ENCODE peak calls at places on chromosomes 6 and 20, in four cellular contexts. One of them, this sample, is unnamed. For H3K9me3, the result is how much of the 10 kb centered on the place peaks cover.

GRCh38 chr20:54173653-54174451 is at the start of gene CYP24A1:
- ATAC-seq in left lung: peak
- ATAC-seq in heart right ventricle: no peak
- ATAC-seq in upper lobe of left lung: peak
- ATAC-seq in this sample: no peak

GRCh38 chr6:107607109-107607508 is 117.2 kb downstream of the SOBP start:
- ATAC-seq in left lung: no peak
- ATAC-seq in heart right ventricle: no peak
- ATAC-seq in upper lobe of left lung: peak
- ATAC-seq in this sample: no peak

GRCh38 chr6:121771937-121772717 is 336.7 kb downstream of the GJA1 start:
- ATAC-seq in left lung: no peak
- ATAC-seq in upper lobe of left lung: no peak
- ATAC-seq in heart right ventricle: no peak
- ATAC-seq in this sample: peak

GRCh38 chr6:16705403-16705993 is 55.8 kb downstream of the ATXN1 start:
- ATAC-seq in left lung: peak
- ATAC-seq in upper lobe of left lung: peak
- ATAC-seq in heart right ventricle: no peak
- ATAC-seq in this sample: no peak

GRCh38 chr6:135323202-135323668 is 142.1 kb downstream of the MYB start:
- ATAC-seq in heart right ventricle: no peak
- ATAC-seq in upper lobe of left lung: no peak
- ATAC-seq in left lung: no peak
- ATAC-seq in this sample: no peak

GRCh38 chr6:136625293-136625692 is 75.1 kb upstream of the MAP7 start:
- ATAC-seq in upper lobe of left lung: no peak
- ATAC-seq in left lung: no peak
- ATAC-seq in heart right ventricle: no peak
- ATAC-seq in this sample: no peak

GRCh38 chr6:145427232-145427631 is 308.1 kb downstream of the EPM2A start:
- ATAC-seq in left lung: no peak
- ATAC-seq in heart right ventricle: no peak
- ATAC-seq in upper lobe of left lung: no peak
- ATAC-seq in this sample: no peak

GRCh38 chr20:2054911-2055310 is 46.7 kb upstream of the STK35 start:
- ATAC-seq in upper lobe of left lung: no peak
- ATAC-seq in left lung: no peak
- ATAC-seq in heart right ventricle: no peak
- ATAC-seq in this sample: no peak

GRCh38 chr6:108544586-108544985 is 16.1 kb upstream of the FOXO3 start:
- ATAC-seq in upper lobe of left lung: no peak
- ATAC-seq in left lung: no peak
- ATAC-seq in heart right ventricle: no peak
- ATAC-seq in this sample: peak

GRCh38 chr20:12064540-12064939 is 146.8 kb downstream of the BTBD3 start:
- ATAC-seq in upper lobe of left lung: no peak
- ATAC-seq in left lung: no peak
- ATAC-seq in heart right ventricle: no peak
- ATAC-seq in this sample: no peak

GRCh38 chr20:37486186-37486999 is 34.7 kb upstream of the NNAT start:
- ATAC-seq in left lung: no peak
- ATAC-seq in heart right ventricle: no peak
- ATAC-seq in upper lobe of left lung: peak
- ATAC-seq in this sample: no peak

GRCh38 chr6:87617405-87617804 is 27.5 kb downstream of the ORC3 start:
- ATAC-seq in left lung: no peak
- ATAC-seq in heart right ventricle: peak
- ATAC-seq in upper lobe of left lung: no peak
- ATAC-seq in this sample: no peak

GRCh38 chr20:61812771-61813485 is 252.8 kb downstream of the TAF4 start:
- ATAC-seq in upper lobe of left lung: no peak
- ATAC-seq in left lung: no peak
- ATAC-seq in heart right ventricle: no peak
- ATAC-seq in this sample: no peak
- TF ChIP-seq CTCF in upper lobe of left lung: no peak
- TF ChIP-seq CTCF in left lung: no peak
- TF ChIP-seq CTCF in heart right ventricle: no peak
- TF ChIP-seq CTCF in this sample: no peak

GRCh38 chr6:140644017-140644416 is 1269.6 kb upstream of the CITED2 start:
- ATAC-seq in upper lobe of left lung: no peak
- ATAC-seq in heart right ventricle: no peak
- ATAC-seq in left lung: no peak
- ATAC-seq in this sample: no peak
- H3K9me3 ChIP-seq in upper lobe of left lung: under half
- H3K9me3 ChIP-seq in heart right ventricle: under half
- H3K9me3 ChIP-seq in left lung: under half
- H3K9me3 ChIP-seq in this sample: under half

DNA sequence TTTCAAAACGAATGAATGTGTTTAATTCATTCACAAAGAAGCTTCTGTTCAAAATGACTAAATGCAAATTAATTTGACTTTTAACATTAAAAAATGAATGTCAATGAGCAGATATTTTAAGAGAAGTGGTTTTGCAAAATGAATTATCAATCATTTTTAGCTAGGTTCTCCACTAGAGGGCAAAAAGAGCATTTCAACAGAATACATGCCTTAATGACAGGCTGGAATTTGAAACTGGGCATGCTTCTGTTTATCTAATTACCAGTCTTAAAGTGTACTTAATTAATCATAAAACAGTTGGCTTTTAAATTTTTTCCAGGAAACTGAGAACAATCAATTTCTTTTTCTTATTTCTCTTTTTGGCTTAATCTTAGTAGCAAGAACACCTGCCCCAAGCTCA is 63.8 kb upstream of the TINAG start:
- ATAC-seq in left lung: peak
- ATAC-seq in upper lobe of left lung: no peak
- ATAC-seq in heart right ventricle: no peak
- ATAC-seq in this sample: no peak
- TF ChIP-seq CTCF in left lung: no peak
- TF ChIP-seq CTCF in upper lobe of left lung: no peak
- TF ChIP-seq CTCF in heart right ventricle: peak
- TF ChIP-seq CTCF in this sample: peak

DNA sequence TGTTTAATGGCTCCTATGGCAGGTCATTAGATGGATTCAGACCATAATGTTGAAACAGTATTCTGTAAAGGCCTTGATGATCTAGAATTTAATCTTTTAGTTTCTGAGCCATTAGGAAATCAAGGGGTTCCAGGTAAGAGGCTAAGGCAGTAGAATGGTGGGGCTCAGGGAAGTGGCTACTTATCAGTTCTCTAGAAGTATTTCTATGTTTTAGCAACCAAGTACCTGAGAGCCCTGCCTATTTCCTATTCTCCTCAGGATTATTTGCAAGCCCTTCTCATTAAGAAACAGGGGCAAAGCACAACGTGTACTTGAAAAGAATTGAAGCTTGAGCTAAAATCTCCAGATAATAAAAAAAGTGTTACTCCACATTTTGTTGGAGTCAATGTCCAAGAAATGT is 646.5 kb downstream of the RNF144B start:
- ATAC-seq in left lung: peak
- ATAC-seq in heart right ventricle: no peak
- ATAC-seq in upper lobe of left lung: no peak
- ATAC-seq in this sample: no peak
- H3K9me3 ChIP-seq in left lung: under half
- H3K9me3 ChIP-seq in heart right ventricle: under half
- H3K9me3 ChIP-seq in upper lobe of left lung: under half
- H3K9me3 ChIP-seq in this sample: under half

GRCh38 chr6:161836643-161837448 is 563.0 kb upstream of the AGPAT4 start:
- ATAC-seq in left lung: no peak
- ATAC-seq in heart right ventricle: no peak
- ATAC-seq in upper lobe of left lung: no peak
- ATAC-seq in this sample: no peak

GRCh38 chr6:161833099-161833860 is 559.4 kb upstream of the AGPAT4 start:
- ATAC-seq in heart right ventricle: no peak
- ATAC-seq in upper lobe of left lung: no peak
- ATAC-seq in left lung: no peak
- ATAC-seq in this sample: no peak

GRCh38 chr6:161837854-161838253 is 564.0 kb upstream of the AGPAT4 start:
- ATAC-seq in upper lobe of left lung: no peak
- ATAC-seq in left lung: no peak
- ATAC-seq in heart right ventricle: no peak
- ATAC-seq in this sample: no peak

GRCh38 chr6:161837449-161837735 is 563.5 kb upstream of the AGPAT4 start:
- ATAC-seq in upper lobe of left lung: no peak
- ATAC-seq in heart right ventricle: no peak
- ATAC-seq in left lung: no peak
- ATAC-seq in this sample: no peak

GRCh38 chr6:161835426-161836029 is 561.7 kb upstream of the AGPAT4 start:
- ATAC-seq in left lung: no peak
- ATAC-seq in upper lobe of left lung: no peak
- ATAC-seq in heart right ventricle: no peak
- ATAC-seq in this sample: no peak
- TF ChIP-seq CTCF in left lung: no peak
- TF ChIP-seq CTCF in upper lobe of left lung: no peak
- TF ChIP-seq CTCF in heart right ventricle: no peak
- TF ChIP-seq CTCF in this sample: no peak

GRCh38 chr6:100462990-100463684 is 1.6 kb downstream of the SIM1 start:
- ATAC-seq in left lung: no peak
- ATAC-seq in heart right ventricle: no peak
- ATAC-seq in upper lobe of left lung: no peak
- ATAC-seq in this sample: no peak
- H3K9me3 ChIP-seq in left lung: under half
- H3K9me3 ChIP-seq in heart right ventricle: under half
- H3K9me3 ChIP-seq in upper lobe of left lung: under half
- H3K9me3 ChIP-seq in this sample: under half

DNA sequence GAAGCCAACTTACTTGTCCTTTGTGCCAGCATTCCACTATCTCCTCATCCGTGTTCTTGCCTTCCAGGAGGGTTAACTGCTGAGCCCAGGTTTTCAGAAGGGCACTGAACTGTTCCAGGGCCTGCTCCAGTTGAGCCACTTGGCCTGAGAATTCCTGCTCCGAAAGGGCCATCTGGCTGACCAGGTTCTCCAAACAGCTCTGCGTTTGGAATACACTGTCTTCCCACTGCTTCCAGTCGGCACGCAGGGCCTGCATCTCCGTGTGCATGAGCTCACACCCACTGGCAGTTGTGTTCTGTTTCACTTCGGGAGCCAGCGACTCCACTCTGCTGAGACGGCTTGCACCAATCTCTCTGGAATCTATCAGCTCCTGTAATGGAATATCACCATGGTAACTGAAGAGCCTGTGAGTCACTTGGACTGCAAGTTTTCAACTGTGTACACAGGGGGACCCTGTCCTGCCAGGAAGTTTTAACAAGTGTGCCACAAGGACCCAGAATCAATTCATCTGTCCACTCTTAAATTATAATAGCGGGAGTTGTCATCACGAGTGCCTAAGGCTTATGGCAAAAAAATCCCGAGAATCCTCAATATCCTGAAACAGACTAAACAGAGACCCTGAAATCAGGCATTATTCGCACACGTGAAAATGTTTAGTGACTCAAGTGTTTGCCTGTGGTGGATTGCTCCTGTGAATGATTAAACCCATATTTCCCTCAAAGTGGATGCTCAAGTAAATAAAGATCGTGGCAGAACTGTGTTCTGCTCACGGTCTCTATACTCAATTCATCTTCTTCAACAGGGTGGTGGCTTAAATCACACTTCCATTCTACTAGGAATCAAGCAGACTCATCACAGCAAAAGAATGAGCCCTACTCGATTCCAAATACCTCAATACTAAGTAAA is 255.9 kb downstream of the SYNE1 start:
- ATAC-seq in left lung: peak
- ATAC-seq in heart right ventricle: peak
- ATAC-seq in upper lobe of left lung: peak
- ATAC-seq in this sample: peak
- TF ChIP-seq CTCF in left lung: no peak
- TF ChIP-seq CTCF in heart right ventricle: no peak
- TF ChIP-seq CTCF in upper lobe of left lung: no peak
- TF ChIP-seq CTCF in this sample: no peak

DNA sequence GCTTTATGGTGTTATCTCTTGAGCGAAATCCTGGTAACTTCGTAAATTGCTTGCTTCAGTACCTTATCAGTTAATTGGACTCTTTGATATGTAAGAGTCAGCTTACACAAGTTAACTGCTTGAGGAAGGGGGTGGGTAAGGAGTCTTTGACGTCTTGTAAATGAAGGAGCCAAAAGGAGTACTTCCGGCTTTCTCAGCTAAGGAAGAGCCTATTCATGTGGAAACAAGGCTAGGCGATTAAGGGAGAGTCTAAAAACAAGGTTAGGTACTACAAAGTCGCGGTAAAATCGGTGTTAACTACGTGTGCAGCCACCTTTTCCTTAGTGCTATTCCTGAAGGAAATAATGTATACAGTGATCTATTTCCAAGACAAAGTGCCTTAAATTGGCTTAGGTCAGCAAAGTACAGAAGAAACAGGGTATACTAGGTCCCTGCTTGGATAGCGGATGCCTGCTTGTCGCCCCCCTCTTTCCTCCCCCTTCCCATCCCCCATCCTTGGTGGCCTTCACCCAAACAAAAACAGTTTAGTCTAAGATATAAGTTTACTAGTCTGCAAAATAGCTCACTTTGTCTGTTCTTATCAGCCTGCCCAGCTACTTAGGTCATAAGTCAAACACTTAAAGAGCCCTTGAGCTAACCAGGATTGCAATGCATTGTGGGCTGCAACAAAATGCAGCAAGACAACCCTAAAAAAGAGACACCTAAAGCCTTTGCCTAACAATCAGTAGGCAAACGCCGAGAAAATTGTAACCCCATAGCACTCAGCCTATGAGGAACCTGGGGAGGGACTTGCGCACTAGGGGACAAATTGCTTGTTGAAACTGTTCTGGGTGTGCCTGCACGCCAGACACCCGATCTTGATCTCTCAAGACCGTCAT is 147.3 kb downstream of the TRIM27 start:
- ATAC-seq in left lung: no peak
- ATAC-seq in upper lobe of left lung: no peak
- ATAC-seq in heart right ventricle: no peak
- ATAC-seq in this sample: no peak
- H3K9me3 ChIP-seq in left lung: under half
- H3K9me3 ChIP-seq in upper lobe of left lung: under half
- H3K9me3 ChIP-seq in heart right ventricle: under half
- H3K9me3 ChIP-seq in this sample: under half

DNA sequence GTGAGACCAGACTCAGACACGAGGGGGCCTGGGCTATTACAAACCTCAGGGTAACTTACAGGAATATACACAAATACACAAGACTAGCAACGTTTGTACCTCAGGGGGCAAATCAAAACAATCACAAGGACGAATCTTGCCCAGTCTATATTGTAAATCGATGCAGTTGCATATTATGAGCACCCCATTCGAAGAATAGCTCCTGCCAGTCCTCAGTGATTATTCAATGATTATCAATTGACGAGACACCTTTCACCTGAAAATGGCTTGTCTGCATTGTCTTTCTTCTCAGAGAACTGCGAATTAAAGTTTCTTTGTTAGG is 24.6 kb upstream of the MAP3K7 start:
- ATAC-seq in upper lobe of left lung: no peak
- ATAC-seq in heart right ventricle: no peak
- ATAC-seq in left lung: no peak
- ATAC-seq in this sample: no peak
- TF ChIP-seq CTCF in upper lobe of left lung: no peak
- TF ChIP-seq CTCF in heart right ventricle: no peak
- TF ChIP-seq CTCF in left lung: no peak
- TF ChIP-seq CTCF in this sample: no peak

GRCh38 chr6:98941319-98941718 is 6.4 kb downstream of the FBXL4 start:
- ATAC-seq in upper lobe of left lung: no peak
- ATAC-seq in left lung: no peak
- ATAC-seq in heart right ventricle: no peak
- ATAC-seq in this sample: no peak
- H3K9me3 ChIP-seq in upper lobe of left lung: under half
- H3K9me3 ChIP-seq in left lung: under half
- H3K9me3 ChIP-seq in heart right ventricle: under half
- H3K9me3 ChIP-seq in this sample: under half

This sample was measured in gastroesophageal sphincter.